ENCODE peak calls at places on chromosomes 11 and 22, in six cellular contexts. One of them, this sample, is unnamed.
A peak's percentile ranks its signal among the peaks of the same experiment; 100 is the strongest.

GRCh38 chr11:37449146-37449545 is 851.1 kb upstream of the RAG2 start:
- DNase-seq in neural crest cell: no peak
- DNase-seq in lung: no peak
- DNase-seq in retinal pigment epithelial cell: peak; percentile 8
- DNase-seq in NB4: peak; percentile 58
- DNase-seq in transverse colon: no peak
- DNase-seq in this sample: peak; percentile 18

GRCh38 chr11:104968365-104968855 is at the start of gene CASP4:
- DNase-seq in neural crest cell: no peak
- DNase-seq in lung: peak; percentile 45
- DNase-seq in retinal pigment epithelial cell: peak; percentile 31
- DNase-seq in NB4: peak; percentile 72
- DNase-seq in transverse colon: peak; percentile 16
- DNase-seq in this sample: peak; percentile 51

GRCh38 chr22:27252282-27253049 is 549.1 kb downstream of the MN1 start:
- DNase-seq in neural crest cell: no peak
- DNase-seq in lung: no peak
- DNase-seq in retinal pigment epithelial cell: peak; percentile 50
- DNase-seq in NB4: peak; percentile 45
- DNase-seq in transverse colon: no peak
- DNase-seq in this sample: no peak

GRCh38 chr11:28009383-28009782 is 98.6 kb downstream of the KIF18A start:
- DNase-seq in neural crest cell: no peak
- DNase-seq in lung: no peak
- DNase-seq in retinal pigment epithelial cell: peak; percentile 56
- DNase-seq in NB4: peak; percentile 8
- DNase-seq in transverse colon: no peak
- DNase-seq in this sample: no peak

GRCh38 chr22:19376971-19377370 is 54.6 kb downstream of the HIRA start:
- DNase-seq in neural crest cell: no peak
- DNase-seq in lung: no peak
- DNase-seq in retinal pigment epithelial cell: no peak
- DNase-seq in NB4: no peak
- DNase-seq in transverse colon: no peak
- DNase-seq in this sample: no peak

GRCh38 chr22:38347181-38347943 is 30.1 kb upstream of the CSNK1E start:
- DNase-seq in neural crest cell: no peak
- DNase-seq in lung: no peak
- DNase-seq in retinal pigment epithelial cell: no peak
- DNase-seq in NB4: no peak
- DNase-seq in transverse colon: no peak
- DNase-seq in this sample: peak; percentile 82

GRCh38 chr11:94880216-94880615 is 93.1 kb downstream of the CWC15 start:
- DNase-seq in neural crest cell: no peak
- DNase-seq in lung: peak; percentile 30
- DNase-seq in retinal pigment epithelial cell: no peak
- DNase-seq in NB4: no peak
- DNase-seq in transverse colon: no peak
- DNase-seq in this sample: no peak

GRCh38 chr22:26770624-26771023 is 113.2 kb downstream of the MIAT start:
- DNase-seq in neural crest cell: no peak
- DNase-seq in lung: no peak
- DNase-seq in retinal pigment epithelial cell: no peak
- DNase-seq in NB4: peak; percentile 22
- DNase-seq in transverse colon: no peak
- DNase-seq in this sample: no peak

GRCh38 chr11:66072518-66072917 is 2.4 kb downstream of the PACS1 start:
- DNase-seq in neural crest cell: no peak
- DNase-seq in lung: no peak
- DNase-seq in retinal pigment epithelial cell: no peak
- DNase-seq in NB4: no peak
- DNase-seq in transverse colon: no peak
- DNase-seq in this sample: no peak

GRCh38 chr11:76666408-76666807 is 4.1 kb downstream of the LRRC32 start:
- DNase-seq in neural crest cell: no peak
- DNase-seq in lung: no peak
- DNase-seq in retinal pigment epithelial cell: no peak
- DNase-seq in NB4: no peak
- DNase-seq in transverse colon: peak; percentile 14
- DNase-seq in this sample: no peak

GRCh38 chr22:36816338-36816634 is 549 bp downstream of the PVALB start:
- DNase-seq in neural crest cell: no peak
- DNase-seq in lung: no peak
- DNase-seq in retinal pigment epithelial cell: no peak
- DNase-seq in NB4: no peak
- DNase-seq in transverse colon: no peak
- DNase-seq in this sample: no peak

GRCh38 chr22:37819100-37819433 is 4.1 kb upstream of the GALR3 start:
- DNase-seq in neural crest cell: no peak
- DNase-seq in lung: no peak
- DNase-seq in retinal pigment epithelial cell: no peak
- DNase-seq in NB4: no peak
- DNase-seq in transverse colon: no peak
- DNase-seq in this sample: no peak

GRCh38 chr11:2535673-2536439 is 91.0 kb downstream of the KCNQ1 start:
- DNase-seq in neural crest cell: no peak
- DNase-seq in lung: no peak
- DNase-seq in retinal pigment epithelial cell: no peak
- DNase-seq in NB4: no peak
- DNase-seq in transverse colon: peak; percentile 6
- DNase-seq in this sample: no peak

GRCh38 chr11:79592441-79593223 is 151.8 kb upstream of the TENM4 start:
- DNase-seq in neural crest cell: no peak
- DNase-seq in lung: no peak
- DNase-seq in retinal pigment epithelial cell: peak; percentile 62
- DNase-seq in NB4: no peak
- DNase-seq in transverse colon: no peak
- DNase-seq in this sample: no peak

GRCh38 chr11:25423436-25424184 is 908.3 kb upstream of the ANO3 start:
- DNase-seq in neural crest cell: no peak
- DNase-seq in lung: no peak
- DNase-seq in retinal pigment epithelial cell: peak; percentile 28
- DNase-seq in NB4: no peak
- DNase-seq in transverse colon: no peak
- DNase-seq in this sample: no peak

GRCh38 chr22:39482768-39483167 is 19.3 kb upstream of the MIEF1 start:
- DNase-seq in neural crest cell: no peak
- DNase-seq in lung: no peak
- DNase-seq in retinal pigment epithelial cell: no peak
- DNase-seq in NB4: no peak
- DNase-seq in transverse colon: no peak
- DNase-seq in this sample: no peak

GRCh38 chr11:88039512-88040496 is 135.4 kb downstream of the RAB38 start:
- DNase-seq in neural crest cell: no peak
- DNase-seq in lung: no peak
- DNase-seq in retinal pigment epithelial cell: no peak
- DNase-seq in NB4: no peak
- DNase-seq in transverse colon: no peak
- DNase-seq in this sample: no peak

GRCh38 chr11:128948583-128948982 is 5.9 kb upstream of the TP53AIP1 start:
- DNase-seq in neural crest cell: no peak
- DNase-seq in lung: no peak
- DNase-seq in retinal pigment epithelial cell: no peak
- DNase-seq in NB4: no peak
- DNase-seq in transverse colon: no peak
- DNase-seq in this sample: no peak
- TF ChIP-seq CTCF in neural crest cell: peak; percentile 17
- TF ChIP-seq CTCF in lung: no peak
- TF ChIP-seq CTCF in retinal pigment epithelial cell: peak; percentile 36
- TF ChIP-seq CTCF in NB4: peak; percentile 3
- TF ChIP-seq CTCF in transverse colon: no peak
- TF ChIP-seq CTCF in this sample: no peak

DNA sequence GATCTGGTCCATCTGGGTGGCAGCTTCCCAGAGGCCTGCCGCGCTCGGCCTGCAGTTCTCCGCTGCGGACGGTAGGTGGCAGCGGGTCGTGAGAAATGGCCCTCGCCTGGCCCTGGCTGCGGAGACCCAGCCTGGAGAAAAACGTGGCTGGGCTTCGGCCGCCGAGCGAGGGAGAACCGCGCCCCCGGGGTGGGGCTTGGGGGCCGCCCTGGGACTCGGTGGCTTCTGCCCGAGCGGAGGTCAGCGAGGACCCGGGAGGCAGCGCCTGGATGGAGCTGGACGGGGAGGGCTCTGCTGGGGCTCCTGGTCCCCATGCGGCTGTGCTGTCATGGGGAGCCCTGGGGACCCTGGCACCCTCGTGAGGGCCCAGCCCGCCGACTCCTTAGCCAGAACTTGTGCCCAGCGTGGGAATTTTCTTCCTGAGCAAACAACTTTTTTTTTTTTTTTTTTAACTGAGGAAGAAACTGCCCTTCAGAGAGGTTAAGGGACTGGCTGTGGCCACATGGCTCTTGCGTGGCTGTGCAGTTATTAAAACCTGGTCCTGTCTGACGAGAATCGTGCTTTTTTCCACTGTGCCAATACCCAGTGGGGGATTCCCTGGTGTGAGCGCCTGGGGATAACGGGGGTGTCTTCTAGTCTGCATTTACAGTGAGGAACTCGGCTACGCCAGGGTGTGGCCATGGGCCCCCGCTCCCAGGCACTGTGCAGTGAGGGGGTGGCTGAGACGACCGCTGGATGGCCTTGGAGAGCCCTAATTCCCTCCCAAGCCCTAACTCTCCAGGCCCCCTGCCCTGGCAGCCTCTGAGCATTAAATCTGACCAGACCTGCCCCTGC is 535.6 kb downstream of the INSC start:
- DNase-seq in neural crest cell: peak; percentile 100
- DNase-seq in lung: peak; percentile 90
- DNase-seq in retinal pigment epithelial cell: peak; percentile 55
- DNase-seq in NB4: peak; percentile 87
- DNase-seq in transverse colon: peak; percentile 94
- DNase-seq in this sample: peak; percentile 87
- TF ChIP-seq CTCF in neural crest cell: peak; percentile 98
- TF ChIP-seq CTCF in lung: peak; percentile 94
- TF ChIP-seq CTCF in retinal pigment epithelial cell: peak; percentile 92
- TF ChIP-seq CTCF in NB4: peak; percentile 81
- TF ChIP-seq CTCF in transverse colon: peak; percentile 97
- TF ChIP-seq CTCF in this sample: no peak

GRCh38 chr11:116078101-116078561 is 573.9 kb upstream of the CADM1 start:
- DNase-seq in neural crest cell: peak; percentile 22
- DNase-seq in lung: no peak
- DNase-seq in retinal pigment epithelial cell: no peak
- DNase-seq in NB4: peak; percentile 19
- DNase-seq in transverse colon: no peak
- DNase-seq in this sample: peak; percentile 57
- TF ChIP-seq CTCF in neural crest cell: peak; percentile 55
- TF ChIP-seq CTCF in lung: no peak
- TF ChIP-seq CTCF in retinal pigment epithelial cell: peak; percentile 61
- TF ChIP-seq CTCF in NB4: peak; percentile 64
- TF ChIP-seq CTCF in transverse colon: no peak
- TF ChIP-seq CTCF in this sample: no peak

GRCh38 chr22:21623402-21623970 is 6.3 kb downstream of the YDJC start:
- DNase-seq in neural crest cell: no peak
- DNase-seq in lung: no peak
- DNase-seq in retinal pigment epithelial cell: no peak
- DNase-seq in NB4: no peak
- DNase-seq in transverse colon: no peak
- DNase-seq in this sample: no peak

GRCh38 chr22:21624880-21625791 is 4.7 kb downstream of the YDJC start:
- DNase-seq in neural crest cell: no peak
- DNase-seq in lung: no peak
- DNase-seq in retinal pigment epithelial cell: no peak
- DNase-seq in NB4: peak; percentile 73
- DNase-seq in transverse colon: no peak
- DNase-seq in this sample: no peak

GRCh38 chr22:21622624-21623401 is 7.0 kb downstream of the YDJC start:
- DNase-seq in neural crest cell: no peak
- DNase-seq in lung: no peak
- DNase-seq in retinal pigment epithelial cell: no peak
- DNase-seq in NB4: no peak
- DNase-seq in transverse colon: no peak
- DNase-seq in this sample: no peak

GRCh38 chr22:21626073-21626734 is 3.6 kb downstream of the YDJC start:
- DNase-seq in neural crest cell: no peak
- DNase-seq in lung: no peak
- DNase-seq in retinal pigment epithelial cell: no peak
- DNase-seq in NB4: peak; percentile 18
- DNase-seq in transverse colon: no peak
- DNase-seq in this sample: no peak

DNA sequence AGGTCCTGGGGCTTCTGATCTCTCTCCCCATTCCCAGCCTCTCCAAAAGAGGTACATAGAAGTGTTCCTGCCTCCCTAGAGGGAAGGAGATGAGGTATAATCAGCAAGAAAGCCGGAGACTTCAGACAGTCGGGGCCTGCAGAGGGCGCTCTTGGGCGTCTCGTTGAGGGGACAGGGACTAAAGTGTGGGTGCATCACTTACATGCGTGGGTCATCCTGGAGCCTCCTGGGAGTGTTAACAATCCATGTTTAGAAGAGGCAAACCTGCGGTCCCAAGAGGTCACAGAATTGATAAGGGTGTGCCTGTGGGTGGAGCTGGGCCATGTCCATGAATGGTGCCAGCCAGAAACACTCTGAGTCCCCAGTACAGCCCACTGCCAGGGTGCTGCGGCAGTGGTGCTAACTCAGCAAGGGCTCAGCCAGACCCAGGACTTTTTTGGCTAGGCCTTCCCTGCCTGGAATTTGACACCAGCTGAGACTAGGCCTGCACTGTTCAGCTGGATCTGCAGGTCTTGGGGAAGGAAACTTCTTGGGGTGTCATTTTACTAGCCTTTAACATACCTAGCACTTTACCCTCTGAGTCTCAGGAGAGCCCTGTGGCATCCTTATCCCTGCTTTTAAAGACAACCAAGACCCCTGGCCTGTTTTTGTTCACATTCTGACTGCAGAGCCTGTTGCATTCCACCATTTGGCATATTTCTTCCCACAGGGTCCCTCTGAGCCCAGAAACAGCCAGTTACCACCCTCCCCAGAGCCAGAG is 5.5 kb downstream of the YDJC start:
- DNase-seq in neural crest cell: peak; percentile 33
- DNase-seq in lung: no peak
- DNase-seq in retinal pigment epithelial cell: no peak
- DNase-seq in NB4: peak; percentile 59
- DNase-seq in transverse colon: peak; percentile 23
- DNase-seq in this sample: no peak
- TF ChIP-seq CTCF in neural crest cell: peak; percentile 55
- TF ChIP-seq CTCF in lung: no peak
- TF ChIP-seq CTCF in retinal pigment epithelial cell: peak; percentile 73
- TF ChIP-seq CTCF in NB4: peak; percentile 63
- TF ChIP-seq CTCF in transverse colon: peak; percentile 10
- TF ChIP-seq CTCF in this sample: no peak